ENCODE peak calls at places on chromosomes 4 and X, in eight cellular contexts. K is fibroblast of lung, R is K562, C is GM23338, H is GM23248, Q is HCT116, U is neuronal stem cell, D is hepatocyte. J is an unnamed sample. For H3K4me1, the result is how much of the 10 kb centered on the place peaks cover.

GRCh38 chrX:129808829-129809745 is 29.3 kb downstream of the SASH3 start:
- DNase-seq in K (peak), R (no peak), C (no peak), H (peak), Q (no peak), U (no peak), D (no peak), J (no peak)

GRCh38 chr4:183478123-183478522 is 26.7 kb upstream of the ING2 start:
- DNase-seq in K (no peak), R (no peak), C (no peak), H (peak), Q (no peak), U (no peak), D (no peak), J (no peak)

GRCh38 chr4:80075995-80076394 is 3.0 kb upstream of the ANTXR2 start:
- DNase-seq in K (no peak), R (no peak), C (no peak), H (no peak), Q (no peak), U (no peak), D (no peak), J (no peak)

GRCh38 chr4:168264903-168265302 is 53.6 kb downstream of the DDX60 start:
- DNase-seq in K (no peak), R (no peak), C (no peak), H (no peak), Q (no peak), U (no peak), D (no peak), J (no peak)

GRCh38 chr4:82774711-82775171 is 23.9 kb downstream of the SCD5 start:
- DNase-seq in K (peak), R (no peak), C (no peak), H (peak), Q (no peak), U (no peak), D (no peak), J (no peak)

GRCh38 chr4:176034498-176034897 is 31.1 kb upstream of the WDR17 start:
- DNase-seq in K (peak), R (no peak), C (peak), H (peak), Q (peak), U (peak), D (peak), J (no peak)

GRCh38 chr4:6926681-6927478 is 17.3 kb downstream of the TBC1D14 start:
- DNase-seq in K (peak), R (peak), C (no peak), H (no peak), Q (no peak), U (no peak), D (peak), J (no peak)

GRCh38 chr4:6280365-6280996 is 10.8 kb downstream of the WFS1 start:
- DNase-seq in K (no peak), R (no peak), C (no peak), H (no peak), Q (no peak), U (no peak), D (no peak), J (no peak)

GRCh38 chr4:159279084-159279483 is 176.2 kb downstream of the RAPGEF2 start:
- DNase-seq in K (no peak), R (no peak), C (no peak), H (no peak), Q (no peak), U (no peak), D (no peak), J (no peak)

GRCh38 chr4:132540268-132540667 is 608.8 kb upstream of the PCDH10 start:
- DNase-seq in K (no peak), R (no peak), C (no peak), H (no peak), Q (no peak), U (no peak), D (no peak), J (no peak)

GRCh38 chrX:148871422-148872152 is 371.2 kb downstream of the AFF2 start:
- DNase-seq in K (peak), R (no peak), C (no peak), H (peak), Q (no peak), U (no peak), D (no peak), J (no peak)

GRCh38 chr4:60729194-60729593 is 470.9 kb upstream of the ADGRL3 start:
- DNase-seq in K (peak), R (no peak), C (no peak), H (no peak), Q (no peak), U (no peak), D (no peak), J (no peak)

GRCh38 chr4:39048291-39048690 is 13.7 kb upstream of the KLHL5 start:
- DNase-seq in K (no peak), R (no peak), C (no peak), H (no peak), Q (no peak), U (no peak), D (no peak), J (no peak)

GRCh38 chr4:67779631-67780030 is 25.4 kb upstream of the GNRHR start:
- DNase-seq in K (peak), R (no peak), C (no peak), H (peak), Q (no peak), U (no peak), D (no peak), J (no peak)

GRCh38 chr4:32462944-32463343 is 1742.8 kb downstream of the PCDH7 start:
- DNase-seq in K (peak), R (no peak), C (peak), H (peak), Q (peak), U (no peak), D (no peak), J (no peak)

GRCh38 chr4:13626492-13627184 is 887 bp downstream of the BOD1L1 start:
- DNase-seq in K (peak), R (no peak), C (no peak), H (peak), Q (no peak), U (no peak), D (no peak), J (no peak)

GRCh38 chr4:127622621-127622922 is 10.2 kb upstream of the INTU start:
- DNase-seq in K (no peak), R (no peak), C (no peak), H (no peak), Q (no peak), U (no peak), D (no peak), J (no peak)

GRCh38 chr4:94564252-94564651 is 112.5 kb downstream of the PDLIM5 start:
- DNase-seq in K (no peak), R (no peak), C (peak), H (no peak), Q (no peak), U (no peak), D (peak), J (no peak)

GRCh38 chr4:35541146-35541887 is 703.0 kb downstream of the ARAP2 start:
- DNase-seq in K (no peak), R (no peak), C (no peak), H (no peak), Q (no peak), U (no peak), D (no peak), J (no peak)

GRCh38 chr4:102794999-102795398 is 32.4 kb downstream of the UBE2D3 start:
- DNase-seq in K (no peak), R (no peak), C (no peak), H (no peak), Q (no peak), U (no peak), D (no peak), J (no peak)

GRCh38 chr4:69859140-69859539 is 805 bp downstream of the SULT1E1 start:
- DNase-seq in K (no peak), R (no peak), C (no peak), H (no peak), Q (no peak), U (no peak), D (no peak), J (no peak)

GRCh38 chr4:33961751-33962150 is 2282.6 kb downstream of the ARAP2 start:
- DNase-seq in K (peak), R (no peak), C (no peak), H (peak), Q (no peak), U (no peak), D (no peak), J (no peak)

GRCh38 chrX:40878821-40879571 is 143.7 kb upstream of the MED14 start:
- DNase-seq in K (peak), R (no peak), C (peak), H (peak), Q (no peak), U (no peak), D (no peak), J (no peak)
- H2AFZ ChIP-seq in K (no peak), R (no peak), C (no peak), H (no peak), Q (peak), U (peak), D (peak), J (no peak)

GRCh38 chrX:42538405-42538804 is 239.6 kb downstream of the PPP1R2C start:
- DNase-seq in K (no peak), R (no peak), C (no peak), H (no peak), Q (no peak), U (no peak), D (peak), J (no peak)
- H3K4me1 ChIP-seq in K (under half), R (under half), C (under half), H (under half), Q (under half), U (under half), D (under half), J (under half)

DNA sequence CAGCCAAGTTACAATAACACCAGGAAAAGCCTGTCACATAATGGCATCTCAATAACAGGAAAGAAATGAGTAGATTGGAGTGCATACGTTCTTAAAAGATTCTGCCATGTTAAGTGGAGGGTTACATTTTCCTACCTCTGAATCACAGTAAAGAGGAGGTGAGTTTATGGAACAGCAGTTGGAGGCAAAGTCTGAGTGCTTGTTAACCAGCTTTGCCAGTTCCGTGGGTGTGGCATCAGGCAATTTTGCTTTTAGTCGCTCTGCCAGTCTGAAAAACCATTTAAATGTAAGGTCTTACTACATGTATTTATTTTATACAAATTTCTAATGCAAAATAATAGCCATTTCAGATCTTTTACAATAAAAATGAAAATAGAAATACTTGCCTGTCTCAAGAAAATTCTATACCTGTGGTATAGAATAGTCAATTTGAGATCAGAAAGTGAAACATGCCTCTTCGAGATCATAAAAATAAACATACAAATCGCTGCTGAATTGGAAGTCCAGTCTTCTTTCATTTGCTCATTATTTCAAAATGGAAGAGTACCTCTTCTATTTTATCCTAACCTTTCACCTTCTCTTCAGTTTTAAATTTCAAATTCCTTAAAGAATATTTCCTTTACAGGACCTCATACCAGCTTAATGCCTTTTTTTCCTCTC is 31.4 kb downstream of the GC start:
- DNase-seq in K (no peak), R (no peak), C (peak), H (no peak), Q (no peak), U (no peak), D (no peak), J (no peak)
- H3K4me3 ChIP-seq in K (no peak), R (no peak), C (peak), H (no peak), Q (no peak), U (no peak), D (no peak), J (no peak)

GRCh38 chr4:124952601-124953000 is 240.1 kb upstream of the ANKRD50 start:
- DNase-seq in K (no peak), R (no peak), C (no peak), H (no peak), Q (no peak), U (no peak), D (no peak), J (no peak)
- H2AFZ ChIP-seq in K (no peak), R (no peak), C (no peak), H (no peak), Q (peak), U (no peak), D (no peak), J (no peak)

GRCh38 chr4:155953151-155954117 is at the start of gene CTSO:
- DNase-seq in K (peak), R (peak), C (peak), H (peak), Q (peak), U (peak), D (peak), J (peak)
- H3K4me1 ChIP-seq in K (under half), R (under half), C (under half), H (under half), Q (under half), U (under half), D (under half), J (under half)

GRCh38 chr4:174135530-174135929 is 147.9 kb downstream of the FBXO8 start:
- DNase-seq in K (no peak), R (no peak), C (no peak), H (no peak), Q (no peak), U (no peak), D (no peak), J (no peak)
- H3K4me3 ChIP-seq in K (no peak), R (peak), C (no peak), H (peak), Q (no peak), U (no peak), D (no peak), J (no peak)

DNA sequence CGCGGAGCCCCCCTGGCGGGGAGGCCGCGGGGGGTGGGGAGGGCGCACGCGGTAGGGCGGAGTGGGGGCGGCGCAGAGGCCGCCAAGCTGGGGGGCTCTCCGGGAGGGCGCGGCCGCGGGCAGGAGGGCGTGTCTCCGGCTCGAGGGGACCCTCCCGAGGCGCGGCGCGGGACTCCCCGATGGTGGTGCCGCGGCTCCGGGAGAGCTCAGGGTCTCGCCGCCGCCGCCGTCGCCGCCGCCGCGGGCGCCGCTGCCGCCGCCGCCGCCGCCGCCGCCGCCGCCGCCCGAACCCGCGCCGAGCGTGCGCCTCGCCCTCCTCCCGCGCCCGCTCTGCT is at the start of gene PTCHD1:
- DNase-seq in K (no peak), R (no peak), C (no peak), H (no peak), Q (no peak), U (no peak), D (no peak), J (no peak)
- H2AFZ ChIP-seq in K (no peak), R (no peak), C (peak), H (no peak), Q (no peak), U (peak), D (peak), J (no peak)

GRCh38 chrX:13377537-13377936 is 57.7 kb upstream of the ATXN3L start:
- DNase-seq in K (peak), R (no peak), C (no peak), H (peak), Q (no peak), U (no peak), D (peak), J (no peak)
- H3K4me1 ChIP-seq in K (under half), R (under half), C (under half), H (half or more), Q (under half), U (under half), D (under half), J (under half)

J was measured in PC-9.